ENCODE peak calls at places on chromosomes 4 and X, in four cellular contexts. H is mesendoderm, O is H9, L is H1. D is an unnamed sample.

GRCh38 chr4:41480985-41481384 is 57.0 kb upstream of the LIMCH1 start:
- DNase-seq in H (no peak), O (no peak), L (no peak), D (no peak)

GRCh38 chr4:148447672-148448071 is 5.5 kb upstream of the NR3C2 start:
- DNase-seq in H (no peak), O (no peak), L (no peak), D (no peak)

GRCh38 chrX:48834383-48834709 is 1.1 kb downstream of the PCSK1N start:
- DNase-seq in H (no peak), O (no peak), L (no peak), D (no peak)

GRCh38 chrX:112636288-112636687 is 43.5 kb downstream of the LHFPL1 start:
- DNase-seq in H (no peak), O (no peak), L (no peak), D (peak)

GRCh38 chrX:45472968-45473367 is 272.3 kb upstream of the DIPK2B start:
- DNase-seq in H (no peak), O (no peak), L (no peak), D (peak)

GRCh38 chr4:31620476-31620875 is 900.3 kb downstream of the PCDH7 start:
- DNase-seq in H (no peak), O (no peak), L (no peak), D (no peak)

GRCh38 chrX:47644557-47645091 is 5.7 kb downstream of the ELK1 start:
- DNase-seq in H (peak), O (peak), L (no peak), D (peak)

GRCh38 chr4:142615324-142615665 is 230.8 kb downstream of the INPP4B start:
- DNase-seq in H (peak), O (no peak), L (no peak), D (peak)

GRCh38 chr4:94472056-94472826 is 20.5 kb downstream of the PDLIM5 start:
- DNase-seq in H (no peak), O (no peak), L (no peak), D (peak)

GRCh38 chr4:136637071-136637777 is 895.1 kb downstream of the PCDH18 start:
- DNase-seq in H (peak), O (peak), L (peak), D (peak)

GRCh38 chr4:184845367-184846011 is 19.7 kb upstream of the ACSL1 start:
- DNase-seq in H (no peak), O (no peak), L (no peak), D (peak)

GRCh38 chr4:92091335-92091734 is 212.4 kb upstream of the GRID2 start:
- DNase-seq in H (peak), O (peak), L (peak), D (no peak)

GRCh38 chr4:111963158-111963557 is 182.1 kb upstream of the FAM241A start:
- DNase-seq in H (no peak), O (no peak), L (no peak), D (no peak)

GRCh38 chr4:40573593-40574311 is 55.9 kb downstream of the RBM47 start:
- DNase-seq in H (no peak), O (no peak), L (no peak), D (peak)

GRCh38 chr4:89482248-89482647 is 174.6 kb upstream of the GPRIN3 start:
- DNase-seq in H (peak), O (peak), L (no peak), D (peak)

GRCh38 chrX:30702736-30703135 is 49.5 kb downstream of the GK start:
- DNase-seq in H (peak), O (no peak), L (no peak), D (peak)

GRCh38 chr4:184757810-184758209 is 23.9 kb upstream of the CENPU start:
- DNase-seq in H (no peak), O (no peak), L (no peak), D (no peak)

GRCh38 chr4:94507708-94508107 is 56.0 kb downstream of the PDLIM5 start:
- DNase-seq in H (no peak), O (no peak), L (no peak), D (peak)

GRCh38 chr4:2954358-2955185 is 8.6 kb downstream of the NOP14 start:
- DNase-seq in H (peak), O (peak), L (peak), D (no peak)

GRCh38 chr4:84792366-84793301 is 173.9 kb downstream of the WDFY3 start:
- DNase-seq in H (no peak), O (no peak), L (no peak), D (peak)

GRCh38 chr4:85496933-85497332 is 22.0 kb downstream of the ARHGAP24 start:
- DNase-seq in H (no peak), O (no peak), L (no peak), D (peak)

GRCh38 chrX:136210243-136210642 is 41.0 kb downstream of the MAP7D3 start:
- DNase-seq in H (no peak), O (no peak), L (no peak), D (no peak)

GRCh38 chrX:87409113-87409841 is 108.3 kb upstream of the KLHL4 start:
- DNase-seq in H (peak), O (no peak), L (no peak), D (peak)

GRCh38 chr4:108527729-108528128 is 92.6 kb upstream of the RPL34 start:
- DNase-seq in H (no peak), O (no peak), L (no peak), D (no peak)

GRCh38 chrX:135977611-135978010 is 3.8 kb upstream of the MMGT1 start:
- DNase-seq in H (no peak), O (no peak), L (no peak), D (peak)

GRCh38 chrX:153507484-153508178 is 9.8 kb upstream of the ATP2B3 start:
- DNase-seq in H (peak), O (peak), L (peak), D (peak)

GRCh38 chr4:163157157-163157556 is 9.5 kb downstream of the NAF1 start:
- DNase-seq in H (no peak), O (no peak), L (no peak), D (peak)

GRCh38 chrX:19758536-19758935 is 128.9 kb downstream of the SH3KBP1 start:
- DNase-seq in H (peak), O (no peak), L (no peak), D (no peak)

GRCh38 chr4:40998680-40999358 is 215.5 kb downstream of the APBB2 start:
- DNase-seq in H (peak), O (no peak), L (no peak), D (peak)

GRCh38 chr4:177717407-177717806 is 275.2 kb upstream of the AGA start:
- DNase-seq in H (no peak), O (no peak), L (no peak), D (peak)

GRCh38 chrX:9682456-9682855 is 83.2 kb downstream of the GPR143 start:
- DNase-seq in H (peak), O (peak), L (peak), D (peak)

GRCh38 chr4:113109106-113109740 is 59.8 kb downstream of the ANK2 start:
- DNase-seq in H (no peak), O (no peak), L (no peak), D (no peak)

GRCh38 chr4:136864580-136865185 is 667.6 kb downstream of the PCDH18 start:
- DNase-seq in H (peak), O (no peak), L (no peak), D (peak)

GRCh38 chr4:125390126-125390525 is 75.4 kb downstream of the FAT4 start:
- DNase-seq in H (no peak), O (no peak), L (no peak), D (peak)

GRCh38 chrX:100659431-100660137 is 15.6 kb downstream of the SRPX2 start:
- DNase-seq in H (no peak), O (no peak), L (no peak), D (no peak)

GRCh38 chr4:106247600-106247999 is 68.4 kb downstream of the TBCK start:
- DNase-seq in H (no peak), O (no peak), L (no peak), D (peak)

GRCh38 chrX:65407157-65407626 is 127.4 kb downstream of the LAS1L start:
- DNase-seq in H (peak), O (no peak), L (peak), D (no peak)

GRCh38 chr4:5857199-5857598 is 35.7 kb downstream of the CRMP1 start:
- DNase-seq in H (no peak), O (no peak), L (no peak), D (no peak)
- H3K56ac ChIP-seq in H (no peak), O (no peak), L (peak), D (no peak)

GRCh38 chr4:138681000-138681604 is 334.5 kb upstream of the NOCT start:
- DNase-seq in H (peak), O (peak), L (peak), D (peak)

GRCh38 chr4:138678985-138679746 is 336.4 kb upstream of the NOCT start:
- DNase-seq in H (no peak), O (no peak), L (no peak), D (no peak)

GRCh38 chr4:138677212-138677611 is 338.4 kb upstream of the NOCT start:
- DNase-seq in H (no peak), O (no peak), L (no peak), D (no peak)

GRCh38 chr4:138680251-138680650 is 335.3 kb upstream of the NOCT start:
- DNase-seq in H (no peak), O (no peak), L (no peak), D (no peak)

GRCh38 chr4:138677651-138678202 is 337.9 kb upstream of the NOCT start:
- DNase-seq in H (no peak), O (no peak), L (no peak), D (no peak)
- H3K56ac ChIP-seq in H (no peak), O (no peak), L (no peak), D (no peak)

GRCh38 chr4:82380831-82381230 is 7.0 kb upstream of the HNRNPD start:
- DNase-seq in H (no peak), O (no peak), L (no peak), D (no peak)
- H3K56ac ChIP-seq in H (no peak), O (no peak), L (no peak), D (no peak)

GRCh38 chrX:41145920-41146608 is 60.8 kb downstream of the USP9X start:
- DNase-seq in H (no peak), O (no peak), L (no peak), D (peak)
- H3K56ac ChIP-seq in H (no peak), O (no peak), L (no peak), D (no peak)

GRCh38 chr4:140277576-140277975 is 95.9 kb upstream of the SCOC start:
- DNase-seq in H (no peak), O (no peak), L (no peak), D (peak)
- H3K56ac ChIP-seq in H (no peak), O (no peak), L (no peak), D (no peak)

GRCh38 chrX:120459313-120459712 is 9.8 kb downstream of the LAMP2 start:
- DNase-seq in H (no peak), O (no peak), L (no peak), D (no peak)

GRCh38 chrX:120452131-120452530 is 17.0 kb downstream of the LAMP2 start:
- DNase-seq in H (peak), O (peak), L (peak), D (peak)

GRCh38 chrX:120453985-120454384 is 15.1 kb downstream of the LAMP2 start:
- DNase-seq in H (no peak), O (no peak), L (no peak), D (no peak)

GRCh38 chrX:120457766-120458180 is 11.3 kb downstream of the LAMP2 start:
- DNase-seq in H (no peak), O (no peak), L (no peak), D (peak)

DNA sequence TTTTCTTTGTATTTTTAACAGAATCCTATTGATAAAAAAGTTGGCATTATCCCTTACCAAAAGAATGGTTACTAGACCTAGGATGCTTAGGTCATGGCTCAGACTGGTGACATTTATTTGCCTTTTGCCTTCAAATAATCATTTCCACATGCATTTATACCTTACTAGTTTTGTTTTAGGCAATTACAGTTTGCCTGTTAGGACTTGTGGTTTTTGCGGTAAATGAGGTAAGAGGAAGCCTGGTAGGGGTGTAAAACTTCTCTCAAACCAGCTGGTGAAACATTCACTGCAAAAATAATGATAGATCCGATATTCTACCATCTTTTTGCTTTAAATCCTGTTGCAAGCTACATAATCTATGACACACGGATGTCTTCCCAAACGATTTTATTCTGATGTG is 12.1 kb downstream of the LAMP2 start:
- DNase-seq in H (no peak), O (no peak), L (no peak), D (peak)
- H3K56ac ChIP-seq in H (no peak), O (no peak), L (no peak), D (no peak)

DNA sequence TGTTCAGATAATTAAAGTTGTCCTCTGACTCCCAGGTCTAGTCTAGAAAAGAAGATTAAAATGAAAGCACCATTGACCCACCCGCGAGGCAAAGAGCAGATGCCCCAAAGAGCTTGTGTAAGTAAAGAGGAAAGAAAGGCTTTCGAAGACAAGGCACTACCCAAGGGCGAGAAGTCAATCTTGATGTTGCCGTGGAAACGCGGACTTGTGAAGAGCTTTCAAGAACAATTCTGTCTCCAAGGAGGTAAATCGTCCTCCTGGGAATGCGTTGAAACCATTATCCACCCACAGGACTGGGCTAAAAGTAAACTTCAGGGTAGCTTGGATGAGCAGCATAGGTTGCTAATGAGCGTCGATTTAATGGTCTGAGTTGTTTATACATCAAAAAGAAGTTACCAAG is 189.3 kb downstream of the DHRSX start:
- DNase-seq in H (peak), O (peak), L (peak), D (no peak)
- H3K56ac ChIP-seq in H (no peak), O (no peak), L (no peak), D (no peak)

D was measured in IMR-90.